ENCODE peak calls at places on chromosomes 3 and 15, in six cellular contexts. E is Caco-2, Z is aorta, I is Panc1, Q is mesendoderm, K is lower lobe of right lung. H is an unnamed sample.

GRCh38 chr3:110711851-110712396 is 359.7 kb upstream of the NECTIN3 start:
- DNase-seq in Z (no peak), K (no peak), I (no peak), E (no peak), Q (peak; percentile 89), H (no peak)

GRCh38 chr3:46089237-46090011 is 62.1 kb upstream of the XCR1 start:
- DNase-seq in I (no peak), E (no peak), K (peak; percentile 86), Q (no peak), Z (peak; percentile 79), H (peak; percentile 43)

GRCh38 chr3:114732353-114732752 is 414.7 kb downstream of the ZBTB20 start:
- DNase-seq in Q (no peak), E (no peak), I (no peak), Z (no peak), K (no peak), H (no peak)

GRCh38 chr3:178537123-178537754 is 1.0 kb downstream of the KCNMB2 start:
- DNase-seq in Z (no peak), K (no peak), I (no peak), Q (no peak), E (no peak), H (no peak)

GRCh38 chr3:69384379-69384778 is 1.5 kb downstream of the FRMD4B start:
- DNase-seq in Z (no peak), K (no peak), I (no peak), Q (no peak), E (no peak), H (no peak)

GRCh38 chr3:178880274-178880673 is 191.3 kb downstream of the ZMAT3 start:
- DNase-seq in K (no peak), Z (no peak), I (no peak), E (no peak), Q (peak; percentile 63), H (no peak)

GRCh38 chr3:138359549-138360271 is 11.3 kb downstream of the MRAS start:
- DNase-seq in Z (no peak), Q (peak; percentile 64), E (no peak), I (no peak), K (no peak), H (no peak)

GRCh38 chr3:23246651-23247050 is 43.5 kb downstream of the UBE2E2 start:
- DNase-seq in E (no peak), K (no peak), I (no peak), Z (no peak), Q (no peak), H (no peak)

GRCh38 chr15:75713338-75713895 is 769 bp upstream of the CSPG4 start:
- DNase-seq in K (no peak), I (no peak), Q (peak; percentile 62), E (no peak), Z (peak; percentile 89), H (no peak)

GRCh38 chr15:22952826-22953579 is 27.2 kb downstream of the CYFIP1 start:
- DNase-seq in Q (peak; percentile 18), K (no peak), I (no peak), E (no peak), Z (no peak), H (no peak)

GRCh38 chr15:40312370-40313158 is 4.8 kb upstream of the PLCB2 start:
- DNase-seq in Z (peak; percentile 27), Q (no peak), E (no peak), I (no peak), K (no peak), H (no peak)

GRCh38 chr3:94117729-94118128 is 54.9 kb downstream of the NSUN3 start:
- DNase-seq in I (no peak), Z (no peak), Q (no peak), K (no peak), E (no peak), H (no peak)

GRCh38 chr15:25787381-25787780 is 75.7 kb downstream of the ATP10A start:
- DNase-seq in E (no peak), K (no peak), Q (no peak), I (no peak), Z (peak; percentile 59), H (no peak)

GRCh38 chr15:63013052-63013808 is 29.3 kb upstream of the TPM1 start:
- DNase-seq in E (no peak), K (no peak), I (no peak), Q (peak; percentile 25), Z (no peak), H (no peak)

GRCh38 chr3:148218222-148218621 is 479.5 kb upstream of the AGTR1 start:
- DNase-seq in E (no peak), Q (no peak), Z (no peak), K (no peak), I (no peak), H (no peak)

GRCh38 chr3:126826693-126827092 is 122.7 kb downstream of the CHCHD6 start:
- DNase-seq in Q (no peak), Z (no peak), E (no peak), I (no peak), K (no peak), H (peak; percentile 51)

GRCh38 chr3:3627104-3627503 is 172.1 kb upstream of the LRRN1 start:
- DNase-seq in I (no peak), E (no peak), Z (no peak), K (no peak), Q (peak; percentile 36), H (no peak)

GRCh38 chr3:187669675-187670504 is at the start of gene SST:
- DNase-seq in K (peak; percentile 47), E (peak; percentile 59), I (no peak), Q (peak; percentile 88), Z (peak; percentile 83), H (no peak)

GRCh38 chr3:183098538-183099025 is 714 bp downstream of the MCCC1 start:
- DNase-seq in E (no peak), Z (no peak), K (no peak), Q (no peak), I (no peak), H (no peak)

GRCh38 chr3:45166283-45166879 is 20.2 kb upstream of the CDCP1 start:
- DNase-seq in E (no peak), I (no peak), Q (no peak), Z (no peak), K (no peak), H (no peak)

GRCh38 chr3:9071982-9072666 is 108.9 kb upstream of the RAD18 start:
- DNase-seq in E (no peak), I (no peak), Z (no peak), K (no peak), Q (no peak), H (no peak)

GRCh38 chr15:25345943-25346342 is 92.9 kb downstream of the UBE3A start:
- DNase-seq in K (no peak), Q (peak; percentile 70), I (no peak), E (no peak), Z (no peak), H (peak; percentile 63)

GRCh38 chr3:46681387-46681786 is 12.1 kb downstream of the ALS2CL start:
- DNase-seq in I (no peak), E (no peak), K (no peak), Z (no peak), Q (no peak), H (no peak)

GRCh38 chr15:89377042-89377841 is 42.6 kb upstream of the POLG start:
- DNase-seq in I (no peak), Z (peak; percentile 24), E (no peak), Q (no peak), K (no peak), H (no peak)

GRCh38 chr3:67384790-67385397 is 269.5 kb downstream of the SUCLG2 start:
- DNase-seq in Z (no peak), I (no peak), K (no peak), Q (peak; percentile 80), E (peak; percentile 44), H (no peak)

GRCh38 chr3:30779686-30780287 is 114.7 kb downstream of the GADL1 start:
- DNase-seq in E (peak; percentile 42), I (no peak), Z (no peak), Q (peak; percentile 69), K (no peak), H (no peak)

GRCh38 chr3:5051772-5052171 is 70.3 kb upstream of the ARL8B start:
- DNase-seq in E (no peak), Q (no peak), K (no peak), Z (no peak), I (no peak), H (no peak)

GRCh38 chr3:22885039-22885438 is 318.1 kb upstream of the UBE2E2 start:
- DNase-seq in Z (no peak), Q (no peak), K (no peak), I (no peak), E (no peak), H (no peak)

GRCh38 chr3:150149651-150150051 is 179.0 kb upstream of the PFN2 start:
- DNase-seq in I (no peak), K (no peak), E (no peak), Q (no peak), Z (no peak), H (no peak)

GRCh38 chr3:186642014-186642413 is 1.8 kb downstream of the FETUB start:
- DNase-seq in K (no peak), Z (no peak), E (no peak), Q (no peak), I (no peak), H (no peak)

GRCh38 chr3:186640929-186641328 is 730 bp downstream of the FETUB start:
- DNase-seq in E (no peak), Q (no peak), Z (no peak), K (no peak), I (no peak), H (no peak)

GRCh38 chr3:186638259-186638658 is 1.9 kb upstream of the FETUB start:
- DNase-seq in E (no peak), K (no peak), Q (no peak), I (no peak), Z (no peak), H (no peak)

GRCh38 chr3:186639778-186640472 is at the start of gene FETUB:
- DNase-seq in Q (no peak), Z (no peak), E (no peak), I (no peak), K (no peak), H (no peak)

GRCh38 chr3:186640473-186640818 is 247 bp downstream of the FETUB start:
- DNase-seq in K (no peak), Z (peak; percentile 75), Q (no peak), I (no peak), E (no peak), H (peak; percentile 18)
- H3K4me1 ChIP-seq in K (no peaks in the 10 kb centered on the region), Z (no peaks in the 10 kb centered on the region), Q (peaks cover 2% of the 10 kb centered on the region), I (no peaks in the 10 kb centered on the region), E (no peaks in the 10 kb centered on the region), H (peaks cover 13% of the 10 kb centered on the region)

GRCh38 chr15:45326776-45327175 is 51.6 kb downstream of the GATM start:
- DNase-seq in E (no peak), Q (peak; percentile 19), Z (no peak), I (no peak), K (no peak), H (no peak)
- H3K4me3 ChIP-seq in E (no peak overlapping the region), Q (no peak overlapping the region), Z (no peak overlapping the region), I (no peak overlapping the region), K (no peak overlapping the region), H (no peak overlapping the region)

DNA sequence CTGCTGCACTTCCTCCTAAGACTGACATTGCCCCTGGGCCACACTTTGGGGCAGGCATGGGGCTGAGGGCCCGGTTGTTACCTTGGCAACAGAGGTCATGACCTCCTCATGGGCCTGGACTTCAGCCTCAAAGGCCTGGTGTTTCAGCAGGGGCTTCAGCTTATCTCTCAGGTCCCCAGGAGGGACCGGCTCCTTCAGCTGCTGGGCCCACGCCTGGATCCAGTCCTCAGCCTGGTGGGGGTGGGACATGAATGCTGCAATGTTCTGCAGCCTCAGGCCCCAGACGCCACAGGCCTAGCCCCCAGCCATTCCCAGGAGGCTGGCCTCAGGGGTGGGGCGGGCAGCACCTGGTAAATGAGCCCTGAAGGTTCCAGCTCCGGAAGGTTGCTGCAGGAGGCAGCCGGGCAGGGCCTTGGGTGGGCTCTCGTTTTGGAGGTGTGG is 27.6 kb downstream of the SPTBN5 start:
- DNase-seq in Q (peak; percentile 67), E (peak; percentile 83), K (no peak), I (no peak), Z (no peak), H (no peak)
- H3K4me1 ChIP-seq in Q (no peaks in the 10 kb centered on the region), E (peaks cover 21% of the 10 kb centered on the region), K (no peaks in the 10 kb centered on the region), I (peaks cover 18% of the 10 kb centered on the region), Z (no peaks in the 10 kb centered on the region), H (peaks cover 9% of the 10 kb centered on the region)

GRCh38 chr15:65981837-65982696 is 112.8 kb downstream of the RAB11A start:
- DNase-seq in K (peak; percentile 56), E (peak; percentile 62), Z (peak; percentile 61), Q (peak; percentile 85), I (no peak), H (no peak)
- H3K4me3 ChIP-seq in K (peak overlapping the region; percentile 34), E (peak overlapping the region; percentile 36), Z (no peak overlapping the region), Q (peak overlapping the region; percentile 13), I (no peak overlapping the region), H (peak overlapping the region; percentile 14)